ENCODE peak calls at places on chromosome X, in seven cellular contexts. R, P, N, W, V, Z and G are unnamed samples.

GRCh38 chrX:148741441-148741840 is 241.0 kb downstream of the AFF2 start:
- DNase-seq in V (no peak), Z (no peak), W (no peak), R (no peak), N (no peak), P (no peak), G (no peak)

GRCh38 chrX:39409246-39409917 is 608.1 kb downstream of the MID1IP1 start:
- DNase-seq in V (no peak), Z (no peak), R (no peak), W (no peak), N (peak), P (no peak), G (peak)

GRCh38 chrX:63656871-63657580 is 128.0 kb downstream of the ARHGEF9 start:
- DNase-seq in P (no peak), R (peak), N (no peak), W (no peak), V (no peak), Z (no peak), G (no peak)

GRCh38 chrX:154724999-154725756 is 25.7 kb downstream of the GAB3 start:
- DNase-seq in Z (no peak), V (no peak), N (no peak), P (no peak), W (no peak), R (no peak), G (no peak)

GRCh38 chrX:150898343-150899190 is at the start of gene CD99L2:
- DNase-seq in P (peak), Z (peak), N (peak), V (peak), R (peak), W (peak), G (peak)

GRCh38 chrX:49879656-49880277 is 483 bp downstream of the USP27X start:
- DNase-seq in W (peak), P (no peak), Z (no peak), R (peak), N (no peak), V (no peak), G (no peak)

GRCh38 chrX:39953879-39954278 is 143.9 kb downstream of the BCOR start:
- DNase-seq in W (no peak), Z (peak), R (peak), P (no peak), N (peak), V (peak), G (peak)

GRCh38 chrX:39692796-39693195 is 405.0 kb downstream of the BCOR start:
- DNase-seq in W (no peak), Z (no peak), V (no peak), R (no peak), P (no peak), N (no peak), G (no peak)

GRCh38 chrX:41703574-41704029 is 14.8 kb downstream of the GPR34 start:
- DNase-seq in V (no peak), P (no peak), W (no peak), N (no peak), R (no peak), Z (no peak), G (no peak)

GRCh38 chrX:40644821-40645358 is 2.5 kb downstream of the CXorf38 start:
- DNase-seq in W (peak), N (peak), V (peak), P (no peak), Z (peak), R (peak), G (peak)